ENCODE peak calls at places on chromosomes 7 and 10, in eight cellular contexts. J, Z, P, F, O, V, Y and B are unnamed samples.

GRCh38 chr7:94823952-94824351 is 83.4 kb upstream of the PPP1R9A start:
- DNase-seq in F (no peak), Y (no peak), Z (no peak), P (no peak), J (peak), V (no peak), O (no peak), B (no peak)

GRCh38 chr7:27162930-27163775 is 2.2 kb downstream of the HOXA9 start:
- DNase-seq in J (no peak), Y (no peak), O (no peak), Z (no peak), P (no peak), V (no peak), F (peak), B (no peak)

GRCh38 chr10:7957591-7957990 is 96.9 kb upstream of the GATA3 start:
- DNase-seq in J (no peak), Y (no peak), O (no peak), Z (no peak), P (no peak), V (no peak), F (no peak), B (no peak)

GRCh38 chr10:58064714-58065528 is 202.8 kb downstream of the IPMK start:
- DNase-seq in F (no peak), P (no peak), Y (no peak), O (no peak), J (peak), Z (no peak), V (peak), B (no peak)

GRCh38 chr10:121076760-121077159 is 225.6 kb downstream of the WDR11 start:
- DNase-seq in F (no peak), Y (peak), P (no peak), J (no peak), V (no peak), O (no peak), Z (no peak), B (no peak)

GRCh38 chr7:49980414-49980813 is 112.6 kb downstream of the ZPBP start:
- DNase-seq in Z (no peak), Y (no peak), J (no peak), P (no peak), O (no peak), V (no peak), F (no peak), B (no peak)

GRCh38 chr10:86798636-86799035 is 42.2 kb downstream of the BMPR1A start:
- DNase-seq in O (no peak), V (no peak), Z (no peak), P (no peak), Y (no peak), J (no peak), F (no peak), B (no peak)

GRCh38 chr7:106814887-106815286 is 50.2 kb upstream of the PIK3CG start:
- DNase-seq in Z (no peak), V (no peak), F (no peak), J (no peak), O (no peak), P (no peak), Y (no peak), B (peak)

GRCh38 chr10:58785354-58785753 is 272.7 kb downstream of the BICC1 start:
- DNase-seq in Y (no peak), V (no peak), O (no peak), F (no peak), J (no peak), Z (no peak), P (no peak), B (no peak)

GRCh38 chr10:70433581-70434280 is 7.8 kb downstream of the NODAL start:
- DNase-seq in Z (no peak), O (no peak), J (no peak), Y (no peak), F (no peak), V (no peak), P (no peak), B (no peak)

GRCh38 chr10:37734971-37735370 is 122.4 kb downstream of the ZNF248 start:
- DNase-seq in F (no peak), J (peak), Y (no peak), P (no peak), Z (no peak), O (no peak), V (no peak), B (no peak)

GRCh38 chr7:45082031-45082830 is 6.5 kb downstream of the NACAD start:
- DNase-seq in Y (no peak), J (no peak), V (peak), P (no peak), F (no peak), Z (no peak), O (no peak), B (no peak)

GRCh38 chr10:131111007-131111406 is 200.5 kb downstream of the TCERG1L start:
- DNase-seq in V (no peak), O (no peak), J (no peak), Z (no peak), F (no peak), Y (no peak), P (peak), B (no peak)

DNA sequence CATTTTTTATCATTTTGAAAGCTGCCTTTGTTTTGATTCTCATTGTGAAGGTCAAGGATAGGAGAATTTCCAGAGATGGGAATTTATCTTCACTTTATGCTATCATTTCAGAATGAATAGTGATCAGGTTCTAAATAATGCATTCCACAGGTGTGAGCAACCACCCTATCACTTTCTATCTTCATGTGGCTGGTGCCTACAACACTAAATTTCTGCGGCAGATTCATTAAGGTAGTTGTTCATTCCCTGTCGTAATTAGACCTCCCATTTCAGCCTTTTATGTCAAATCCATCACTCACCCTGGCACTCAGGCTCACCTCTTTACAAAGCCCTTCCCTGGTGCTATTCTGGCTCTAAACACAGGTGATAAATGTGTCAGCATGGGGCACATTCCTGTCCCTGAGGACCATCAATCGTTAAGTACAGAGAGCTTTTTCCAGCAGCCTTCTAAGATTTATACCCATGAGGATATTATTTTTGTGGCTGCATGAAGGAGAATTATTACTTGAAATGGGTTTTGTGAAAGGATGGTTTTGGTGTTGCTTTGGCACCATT is 300.0 kb upstream of the C7orf33 start:
- DNase-seq in F (no peak), P (no peak), J (no peak), Z (no peak), O (no peak), Y (no peak), V (no peak), B (no peak)
- TF ChIP-seq POLR2AphosphoS5 in F (no peak), P (no peak), J (no peak), Z (no peak), O (no peak), Y (no peak), V (no peak), B (no peak)

GRCh38 chr10:102418612-102419560 is at the start of gene PSD:
- DNase-seq in Z (no peak), J (no peak), F (no peak), Y (no peak), P (no peak), O (no peak), V (peak), B (no peak)
- TF ChIP-seq CTCF in Z (no peak), J (no peak), F (no peak), Y (no peak), P (no peak), O (no peak), V (no peak), B (no peak)

GRCh38 chr7:120950539-120951308 is at the start of gene ING3:
- DNase-seq in Z (peak), P (peak), F (peak), J (peak), V (peak), O (peak), Y (peak), B (peak)

GRCh38 chr7:120949393-120949799 is 1.2 kb upstream of the ING3 start:
- DNase-seq in Z (no peak), F (no peak), V (no peak), Y (no peak), J (no peak), O (no peak), P (no peak), B (no peak)

GRCh38 chr7:120951309-120951706 is 731 bp downstream of the ING3 start:
- DNase-seq in O (no peak), J (no peak), V (no peak), Z (no peak), P (no peak), F (no peak), Y (no peak), B (no peak)

GRCh38 chr7:120951826-120952225 is 1.2 kb downstream of the ING3 start:
- DNase-seq in Z (no peak), Y (no peak), O (no peak), P (no peak), F (no peak), J (no peak), V (no peak), B (no peak)

DNA sequence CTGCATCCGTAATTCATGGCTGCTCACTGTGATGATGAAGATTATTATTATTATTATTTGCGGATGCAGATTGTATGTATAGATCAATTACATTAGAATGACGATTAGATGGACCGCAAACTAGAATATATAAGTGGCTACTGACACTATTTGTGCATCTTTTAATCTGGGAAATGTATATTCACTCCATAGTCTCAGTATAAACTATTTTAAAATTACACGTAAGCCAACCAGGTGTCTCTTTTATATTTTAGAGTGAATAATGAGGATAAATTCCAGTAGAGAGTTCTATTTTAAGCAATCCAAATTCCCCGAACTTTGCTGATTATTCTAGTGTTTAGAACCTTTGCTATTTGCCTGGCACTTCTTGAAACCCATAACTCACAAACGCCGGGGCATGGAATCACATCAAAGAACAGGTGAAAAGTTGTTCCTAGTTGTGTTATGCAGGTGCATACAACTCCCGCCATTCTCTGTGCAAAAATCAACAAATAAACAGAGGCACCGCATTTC is 495 bp upstream of the ING3 start:
- DNase-seq in O (no peak), Y (no peak), J (no peak), Z (no peak), P (no peak), F (no peak), V (no peak), B (no peak)
- TF ChIP-seq POLR2AphosphoS5 in O (no peak), Y (no peak), J (no peak), Z (no peak), P (no peak), F (no peak), V (no peak), B (no peak)

DNA sequence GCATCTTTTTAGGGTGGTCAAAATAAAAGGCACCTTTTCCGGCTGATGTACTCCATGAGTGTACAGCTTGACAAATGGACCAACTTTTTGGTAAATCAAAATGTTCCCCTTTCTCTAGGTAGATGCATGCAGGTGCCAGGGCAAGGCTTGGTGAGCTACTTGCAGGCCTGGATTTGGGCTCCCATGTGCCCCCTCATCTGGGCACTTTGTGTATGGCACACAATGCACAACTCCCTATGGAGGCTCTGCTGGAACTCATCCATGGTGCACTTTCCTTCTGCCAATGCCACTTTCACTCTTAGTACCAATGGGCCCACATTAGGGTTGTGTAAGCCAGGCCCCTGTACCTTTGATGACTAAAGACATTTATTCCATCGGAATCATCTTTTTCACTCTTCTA is 300.8 kb downstream of the SDHAF3 start:
- DNase-seq in J (no peak), P (no peak), O (no peak), V (peak), Z (no peak), Y (no peak), F (no peak), B (no peak)
- TF ChIP-seq CTCF in J (no peak), P (no peak), O (peak), V (peak), Z (no peak), Y (no peak), F (no peak), B (no peak)

DNA sequence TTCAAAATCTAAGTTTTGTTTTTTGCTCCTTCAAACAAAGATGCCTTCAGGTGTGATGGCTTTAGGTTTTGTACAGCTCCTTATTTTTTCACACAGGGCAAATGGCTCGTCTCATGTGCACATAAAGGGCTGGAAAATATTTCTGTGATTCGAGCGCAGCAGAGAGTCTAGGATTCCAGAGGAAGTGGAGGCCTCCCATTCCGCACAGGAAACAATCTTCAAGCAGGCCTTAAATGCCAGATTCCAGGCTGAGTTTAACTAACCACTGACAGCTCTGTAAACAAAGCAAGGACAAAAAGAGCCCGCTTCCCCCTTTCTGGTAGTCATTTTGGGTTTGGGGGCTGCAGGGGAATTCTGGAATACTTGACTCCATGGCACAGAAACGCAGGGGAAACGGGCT is 87.1 kb downstream of the CALD1 start:
- DNase-seq in F (no peak), J (no peak), O (no peak), Y (no peak), V (no peak), Z (no peak), P (no peak), B (no peak)
- TF ChIP-seq POLR2AphosphoS5 in F (no peak), J (no peak), O (no peak), Y (no peak), V (no peak), Z (no peak), P (no peak), B (no peak)

GRCh38 chr10:103736763-103737162 is 118.6 kb downstream of the SH3PXD2A start:
- DNase-seq in O (peak), J (no peak), Y (no peak), F (no peak), V (peak), P (no peak), Z (no peak), B (no peak)
- TF ChIP-seq CTCF in O (peak), J (no peak), Y (no peak), F (no peak), V (no peak), P (no peak), Z (no peak), B (no peak)

GRCh38 chr10:124653811-124654651 is 90.1 kb downstream of the FAM53B start:
- DNase-seq in O (no peak), Y (peak), F (no peak), P (peak), Z (no peak), J (no peak), V (no peak), B (no peak)
- TF ChIP-seq POLR2AphosphoS5 in O (no peak), Y (no peak), F (no peak), P (peak), Z (no peak), J (no peak), V (no peak), B (peak)

GRCh38 chr10:116385994-116386809 is 41.4 kb upstream of the PNLIPRP3 start:
- DNase-seq in Y (no peak), O (no peak), J (peak), V (no peak), Z (no peak), F (no peak), P (no peak), B (no peak)
- TF ChIP-seq CTCF in Y (peak), O (no peak), J (peak), V (peak), Z (peak), F (peak), P (peak), B (peak)

DNA sequence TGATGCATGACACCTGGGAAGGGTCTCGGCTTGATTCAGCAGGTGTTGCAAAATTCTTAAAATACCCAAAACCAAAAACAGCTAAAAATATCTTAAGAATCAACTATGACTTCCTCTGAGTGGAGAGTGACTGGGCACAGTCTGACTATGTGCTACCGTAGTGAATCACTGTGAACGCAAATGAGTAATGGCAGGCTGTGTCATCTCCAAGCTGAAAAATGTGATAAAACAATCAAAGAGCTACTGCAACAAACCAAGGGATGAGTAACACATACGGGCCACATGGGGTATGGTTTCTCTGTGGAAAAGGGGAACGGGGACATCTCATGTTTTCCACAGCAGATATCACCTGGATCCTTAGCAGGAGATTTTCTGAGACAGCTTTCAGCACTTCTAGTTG is 127.5 kb downstream of the ABCA13 start:
- DNase-seq in O (no peak), Y (no peak), P (no peak), V (no peak), Z (no peak), F (no peak), J (peak), B (no peak)
- TF ChIP-seq POLR2AphosphoS5 in O (no peak), Y (no peak), P (no peak), V (no peak), Z (no peak), F (no peak), J (no peak), B (no peak)